ENCODE peak calls at places on chromosomes 1 and 21, in five cellular contexts. R, E, Z, N and I are unnamed samples.

GRCh38 chr1:6288026-6288425 is 27.1 kb upstream of the GPR153 start:
- DNase-seq in R (no peak), E (no peak), Z (no peak), N (no peak), I (no peak)

GRCh38 chr1:18808561-18808960 is 50.9 kb downstream of the TAS1R2 start:
- DNase-seq in R (no peak), E (no peak), Z (no peak), N (no peak), I (no peak)

GRCh38 chr1:222095606-222096475 is 354.0 kb upstream of the DUSP10 start:
- DNase-seq in R (peak), E (peak), Z (no peak), N (peak), I (peak)

GRCh38 chr1:150513275-150513885 is 2.2 kb upstream of the FALEC start:
- DNase-seq in R (no peak), E (no peak), Z (no peak), N (no peak), I (no peak)

GRCh38 chr1:192913683-192914082 is 104.8 kb downstream of the RGS2 start:
- DNase-seq in R (no peak), E (no peak), Z (no peak), N (no peak), I (no peak)

GRCh38 chr1:36821386-36821785 is 212.9 kb downstream of the GRIK3 start:
- DNase-seq in R (no peak), E (no peak), Z (no peak), N (no peak), I (no peak)

GRCh38 chr1:167276969-167277368 is 56.3 kb downstream of the POU2F1 start:
- DNase-seq in R (no peak), E (no peak), Z (no peak), N (peak), I (no peak)

GRCh38 chr1:159821171-159821867 is 5.4 kb upstream of the SLAMF8 start:
- DNase-seq in R (no peak), E (no peak), Z (peak), N (no peak), I (peak)

GRCh38 chr21:37873655-37874054 is 42.6 kb downstream of the KCNJ6 start:
- DNase-seq in R (no peak), E (no peak), Z (no peak), N (no peak), I (no peak)